ENCODE peak calls at places on chromosomes 5 and 9, in seven cellular contexts. One of them, this sample, is unnamed.

GRCh38 chr9:115590016-115590415 is 472.1 kb upstream of the TNC start:
- DNase-seq in breast epithelium: peak
- DNase-seq in endodermal cell: no peak
- DNase-seq in PC-9: peak
- DNase-seq in IMR-90: peak
- DNase-seq in HCT116: no peak
- DNase-seq in AG04450: peak
- DNase-seq in this sample: no peak

GRCh38 chr5:153480401-153480800 is 10.1 kb upstream of the GRIA1 start:
- DNase-seq in PC-9: no peak
- DNase-seq in breast epithelium: no peak
- DNase-seq in endodermal cell: no peak
- DNase-seq in AG04450: no peak
- DNase-seq in IMR-90: peak
- DNase-seq in HCT116: no peak
- DNase-seq in this sample: no peak

GRCh38 chr5:34467436-34467835 is 188.7 kb upstream of the RAI14 start:
- DNase-seq in AG04450: no peak
- DNase-seq in endodermal cell: no peak
- DNase-seq in PC-9: no peak
- DNase-seq in breast epithelium: no peak
- DNase-seq in HCT116: no peak
- DNase-seq in IMR-90: no peak
- DNase-seq in this sample: no peak

GRCh38 chr9:135279834-135280393 is 192.4 kb downstream of the OLFM1 start:
- DNase-seq in AG04450: no peak
- DNase-seq in breast epithelium: no peak
- DNase-seq in IMR-90: no peak
- DNase-seq in HCT116: no peak
- DNase-seq in endodermal cell: no peak
- DNase-seq in PC-9: no peak
- DNase-seq in this sample: no peak

GRCh38 chr5:90289837-90290236 is 119.7 kb downstream of the CETN3 start:
- DNase-seq in breast epithelium: no peak
- DNase-seq in PC-9: no peak
- DNase-seq in IMR-90: no peak
- DNase-seq in endodermal cell: no peak
- DNase-seq in HCT116: no peak
- DNase-seq in AG04450: no peak
- DNase-seq in this sample: no peak

GRCh38 chr9:81588148-81588874 is 101.0 kb downstream of the TLE1 start:
- DNase-seq in AG04450: peak
- DNase-seq in endodermal cell: no peak
- DNase-seq in IMR-90: peak
- DNase-seq in breast epithelium: peak
- DNase-seq in HCT116: no peak
- DNase-seq in PC-9: peak
- DNase-seq in this sample: peak

GRCh38 chr5:144102361-144102760 is 68.1 kb downstream of the YIPF5 start:
- DNase-seq in HCT116: no peak
- DNase-seq in IMR-90: peak
- DNase-seq in endodermal cell: no peak
- DNase-seq in breast epithelium: no peak
- DNase-seq in PC-9: no peak
- DNase-seq in AG04450: no peak
- DNase-seq in this sample: no peak

GRCh38 chr5:1201327-1202025 is at the start of gene SLC6A19:
- DNase-seq in endodermal cell: no peak
- DNase-seq in IMR-90: no peak
- DNase-seq in HCT116: no peak
- DNase-seq in AG04450: no peak
- DNase-seq in PC-9: no peak
- DNase-seq in breast epithelium: no peak
- DNase-seq in this sample: no peak

GRCh38 chr5:329106-329757 is 7.7 kb downstream of the AHRR start:
- DNase-seq in AG04450: no peak
- DNase-seq in breast epithelium: no peak
- DNase-seq in HCT116: no peak
- DNase-seq in endodermal cell: no peak
- DNase-seq in PC-9: no peak
- DNase-seq in IMR-90: peak
- DNase-seq in this sample: no peak

GRCh38 chr9:77598510-77598909 is 49.6 kb downstream of the GNA14 start:
- DNase-seq in endodermal cell: no peak
- DNase-seq in PC-9: no peak
- DNase-seq in breast epithelium: no peak
- DNase-seq in HCT116: no peak
- DNase-seq in IMR-90: peak
- DNase-seq in AG04450: peak
- DNase-seq in this sample: no peak

GRCh38 chr5:7382588-7382987 is 13.3 kb upstream of the ADCY2 start:
- DNase-seq in breast epithelium: no peak
- DNase-seq in IMR-90: no peak
- DNase-seq in PC-9: no peak
- DNase-seq in endodermal cell: no peak
- DNase-seq in HCT116: no peak
- DNase-seq in AG04450: no peak
- DNase-seq in this sample: no peak

GRCh38 chr5:91245871-91246270 is 137.2 kb downstream of the ARRDC3 start:
- DNase-seq in IMR-90: peak
- DNase-seq in endodermal cell: no peak
- DNase-seq in AG04450: no peak
- DNase-seq in PC-9: no peak
- DNase-seq in breast epithelium: no peak
- DNase-seq in HCT116: no peak
- DNase-seq in this sample: no peak

GRCh38 chr9:76528642-76529190 is 69.7 kb downstream of the GCNT1 start:
- DNase-seq in AG04450: no peak
- DNase-seq in breast epithelium: no peak
- DNase-seq in PC-9: no peak
- DNase-seq in HCT116: no peak
- DNase-seq in IMR-90: no peak
- DNase-seq in endodermal cell: no peak
- DNase-seq in this sample: no peak

DNA sequence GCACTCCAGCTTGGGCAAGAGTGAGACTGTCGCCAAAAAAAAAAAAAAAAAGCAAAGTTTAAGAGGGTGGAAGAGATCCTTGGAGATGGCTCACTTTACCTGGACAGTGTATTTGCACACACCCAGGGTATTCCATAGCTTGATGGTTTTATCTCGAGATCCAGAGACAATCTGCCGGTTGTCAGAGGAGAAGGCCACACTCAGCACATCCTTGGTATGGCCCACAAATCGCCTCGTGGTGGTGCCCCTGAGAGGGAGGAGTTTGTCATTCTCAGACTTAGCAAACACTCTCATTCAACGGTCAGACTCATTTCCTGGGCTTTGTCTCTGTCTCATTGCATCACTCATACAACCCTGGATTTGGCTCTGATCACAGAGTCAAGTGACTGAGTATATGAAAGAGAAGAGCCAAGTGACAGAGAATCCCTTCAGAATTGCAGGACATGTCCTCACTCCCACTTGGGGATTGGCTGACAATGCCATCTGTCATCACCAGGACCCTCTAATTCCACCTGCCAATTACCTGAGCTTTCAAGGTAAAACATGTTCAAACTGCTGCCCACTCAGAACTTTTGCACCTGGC is 2.2 kb downstream of the RACK1 start:
- DNase-seq in IMR-90: peak
- DNase-seq in HCT116: no peak
- DNase-seq in breast epithelium: no peak
- DNase-seq in AG04450: no peak
- DNase-seq in PC-9: peak
- DNase-seq in endodermal cell: no peak
- DNase-seq in this sample: peak
- TF ChIP-seq CTCF in IMR-90: peak
- TF ChIP-seq CTCF in HCT116: no peak
- TF ChIP-seq CTCF in breast epithelium: no peak
- TF ChIP-seq CTCF in AG04450: no peak
- TF ChIP-seq CTCF in PC-9: no peak
- TF ChIP-seq CTCF in endodermal cell: no peak
- TF ChIP-seq CTCF in this sample: no peak

GRCh38 chr9:121784706-121785426 is 133.4 kb downstream of the DAB2IP start:
- DNase-seq in AG04450: no peak
- DNase-seq in HCT116: no peak
- DNase-seq in endodermal cell: peak
- DNase-seq in breast epithelium: no peak
- DNase-seq in PC-9: no peak
- DNase-seq in IMR-90: no peak
- DNase-seq in this sample: no peak
- TF ChIP-seq CTCF in AG04450: peak
- TF ChIP-seq CTCF in HCT116: no peak
- TF ChIP-seq CTCF in endodermal cell: peak
- TF ChIP-seq CTCF in breast epithelium: no peak
- TF ChIP-seq CTCF in PC-9: no peak
- TF ChIP-seq CTCF in IMR-90: no peak
- TF ChIP-seq CTCF in this sample: no peak

GRCh38 chr5:38831117-38831516 is 14.7 kb upstream of the OSMR start:
- DNase-seq in HCT116: no peak
- DNase-seq in AG04450: no peak
- DNase-seq in breast epithelium: no peak
- DNase-seq in endodermal cell: no peak
- DNase-seq in PC-9: no peak
- DNase-seq in IMR-90: no peak
- DNase-seq in this sample: no peak

GRCh38 chr5:38830521-38831051 is 15.2 kb upstream of the OSMR start:
- DNase-seq in HCT116: no peak
- DNase-seq in AG04450: no peak
- DNase-seq in IMR-90: peak
- DNase-seq in endodermal cell: no peak
- DNase-seq in PC-9: no peak
- DNase-seq in breast epithelium: no peak
- DNase-seq in this sample: no peak

GRCh38 chr5:38831909-38832308 is 13.9 kb upstream of the OSMR start:
- DNase-seq in PC-9: no peak
- DNase-seq in IMR-90: peak
- DNase-seq in endodermal cell: peak
- DNase-seq in AG04450: no peak
- DNase-seq in breast epithelium: no peak
- DNase-seq in HCT116: no peak
- DNase-seq in this sample: no peak

GRCh38 chr5:38835887-38836286 is 9.9 kb upstream of the OSMR start:
- DNase-seq in HCT116: no peak
- DNase-seq in IMR-90: peak
- DNase-seq in AG04450: no peak
- DNase-seq in breast epithelium: no peak
- DNase-seq in endodermal cell: no peak
- DNase-seq in PC-9: no peak
- DNase-seq in this sample: no peak

DNA sequence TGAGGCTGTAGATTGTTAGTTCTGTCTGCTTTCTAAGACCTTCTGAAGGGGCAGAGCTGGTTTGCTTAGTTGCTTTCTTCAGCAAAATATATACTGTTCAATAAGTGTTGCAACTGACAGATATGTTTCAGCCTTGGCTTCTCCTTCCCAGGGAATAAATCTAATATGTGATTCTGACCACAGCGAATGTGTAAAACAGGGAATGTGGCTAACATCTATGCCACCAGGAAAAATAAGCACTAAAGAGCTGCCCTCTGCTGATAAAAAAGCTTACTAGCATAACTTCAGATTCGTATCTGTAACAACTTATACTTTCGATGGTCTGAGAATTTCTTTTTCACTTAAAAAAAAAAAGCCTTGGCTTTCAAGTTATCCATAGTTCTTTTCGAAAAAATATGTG is 13.0 kb upstream of the OSMR start:
- DNase-seq in HCT116: no peak
- DNase-seq in AG04450: no peak
- DNase-seq in PC-9: no peak
- DNase-seq in endodermal cell: no peak
- DNase-seq in IMR-90: no peak
- DNase-seq in breast epithelium: no peak
- DNase-seq in this sample: no peak
- TF ChIP-seq CTCF in HCT116: no peak
- TF ChIP-seq CTCF in AG04450: no peak
- TF ChIP-seq CTCF in PC-9: no peak
- TF ChIP-seq CTCF in endodermal cell: no peak
- TF ChIP-seq CTCF in IMR-90: peak
- TF ChIP-seq CTCF in breast epithelium: no peak
- TF ChIP-seq CTCF in this sample: no peak

DNA sequence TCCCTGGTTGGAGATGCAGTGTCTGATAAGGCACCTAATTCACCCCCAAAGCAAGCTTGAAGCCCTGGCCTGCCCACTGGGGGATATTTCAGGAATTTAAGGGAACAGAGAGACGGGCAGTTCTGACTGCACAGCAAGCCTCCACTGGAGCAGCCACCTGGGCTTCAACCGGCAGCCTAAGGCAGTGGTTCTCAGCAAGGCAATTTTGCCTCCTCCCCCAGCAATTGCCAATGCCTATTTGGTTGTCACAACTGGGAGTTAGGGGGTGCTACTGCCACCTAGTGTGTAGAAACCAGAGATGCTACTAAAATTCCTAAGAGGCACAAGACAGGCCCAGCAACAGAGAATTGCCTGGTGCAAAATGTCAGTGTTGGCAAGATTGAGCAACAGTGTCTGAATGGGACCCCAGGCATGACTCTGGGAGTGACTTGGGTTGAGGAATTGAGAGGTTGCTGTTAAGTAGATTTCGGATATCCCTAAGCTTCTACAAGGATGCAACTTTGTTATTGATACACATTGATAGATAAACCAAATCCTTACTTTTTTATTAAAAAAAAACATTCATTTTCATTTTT is 58.7 kb upstream of the CTSL start:
- DNase-seq in breast epithelium: no peak
- DNase-seq in IMR-90: no peak
- DNase-seq in endodermal cell: peak
- DNase-seq in AG04450: no peak
- DNase-seq in PC-9: no peak
- DNase-seq in HCT116: peak
- DNase-seq in this sample: no peak
- TF ChIP-seq CTCF in breast epithelium: no peak
- TF ChIP-seq CTCF in IMR-90: no peak
- TF ChIP-seq CTCF in endodermal cell: peak
- TF ChIP-seq CTCF in AG04450: peak
- TF ChIP-seq CTCF in PC-9: peak
- TF ChIP-seq CTCF in HCT116: peak
- TF ChIP-seq CTCF in this sample: peak

DNA sequence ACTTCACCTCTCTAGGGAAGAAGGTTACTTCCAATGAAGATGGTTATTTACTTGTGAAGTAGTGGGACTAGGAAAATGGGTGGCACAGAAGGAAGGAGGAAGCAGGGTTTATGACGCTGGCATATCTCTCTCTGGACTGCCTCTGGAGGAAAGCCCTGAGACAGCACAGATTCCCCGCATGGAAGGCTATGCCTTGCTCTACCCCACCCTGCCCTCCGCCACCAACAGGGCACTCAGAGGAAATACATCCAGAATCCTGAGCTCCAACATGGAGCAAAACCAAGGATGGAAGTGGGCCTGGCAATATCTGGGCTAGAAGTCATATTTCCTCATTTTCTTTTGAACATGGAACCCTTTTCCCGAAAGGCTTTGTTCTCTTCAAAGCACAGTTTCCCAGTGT is 346.9 kb downstream of the ZSWIM6 start:
- DNase-seq in PC-9: no peak
- DNase-seq in breast epithelium: no peak
- DNase-seq in AG04450: no peak
- DNase-seq in endodermal cell: peak
- DNase-seq in IMR-90: no peak
- DNase-seq in HCT116: peak
- DNase-seq in this sample: no peak
- TF ChIP-seq CTCF in PC-9: no peak
- TF ChIP-seq CTCF in breast epithelium: no peak
- TF ChIP-seq CTCF in AG04450: no peak
- TF ChIP-seq CTCF in endodermal cell: peak
- TF ChIP-seq CTCF in IMR-90: no peak
- TF ChIP-seq CTCF in HCT116: peak
- TF ChIP-seq CTCF in this sample: peak

This sample was measured in Panc1.